ENCODE peak calls at places on chromosomes 5 and 9, in four cellular contexts. One of them, this sample, is unnamed.

GRCh38 chr9:83665576-83666200 is 42.1 kb downstream of the UBQLN1 start:
- DNase-seq in IMR-90: no peak
- DNase-seq in H9: no peak
- DNase-seq in H1: no peak
- DNase-seq in this sample: no peak

GRCh38 chr5:59557572-59557971 is 336.0 kb downstream of the PDE4D start:
- DNase-seq in IMR-90: no peak
- DNase-seq in H9: no peak
- DNase-seq in H1: no peak
- DNase-seq in this sample: no peak

GRCh38 chr5:12661617-12662370 is 757.5 kb upstream of the CTNND2 start:
- DNase-seq in IMR-90: no peak
- DNase-seq in H9: peak; percentile 90
- DNase-seq in H1: peak; percentile 47
- DNase-seq in this sample: no peak

GRCh38 chr9:125549465-125550215 is 157.4 kb downstream of the MAPKAP1 start:
- DNase-seq in IMR-90: no peak
- DNase-seq in H9: no peak
- DNase-seq in H1: no peak
- DNase-seq in this sample: no peak

GRCh38 chr5:10724799-10725507 is 36.1 kb downstream of the DAP start:
- DNase-seq in IMR-90: peak; percentile 93
- DNase-seq in H9: no peak
- DNase-seq in H1: no peak
- DNase-seq in this sample: no peak

GRCh38 chr5:76145945-76146344 is 62.8 kb downstream of the SV2C start:
- DNase-seq in IMR-90: peak; percentile 1
- DNase-seq in H9: peak; percentile 66
- DNase-seq in H1: peak; percentile 13
- DNase-seq in this sample: peak; percentile 78

GRCh38 chr9:88280816-88281382 is 107.3 kb upstream of the SPIN1 start:
- DNase-seq in IMR-90: peak; percentile 76
- DNase-seq in H9: peak; percentile 67
- DNase-seq in H1: peak; percentile 19
- DNase-seq in this sample: peak; percentile 85

GRCh38 chr5:37723147-37723961 is 116.5 kb downstream of the GDNF start:
- DNase-seq in IMR-90: no peak
- DNase-seq in H9: peak; percentile 57
- DNase-seq in H1: no peak
- DNase-seq in this sample: peak; percentile 73

GRCh38 chr9:80797841-80798688 is 891.3 kb downstream of the TLE1 start:
- DNase-seq in IMR-90: peak; percentile 63
- DNase-seq in H9: no peak
- DNase-seq in H1: no peak
- DNase-seq in this sample: no peak

GRCh38 chr5:54844905-54845566 is 140.4 kb downstream of the ESM1 start:
- DNase-seq in IMR-90: peak; percentile 79
- DNase-seq in H9: no peak
- DNase-seq in H1: no peak
- DNase-seq in this sample: peak; percentile 34

GRCh38 chr9:35035851-35036701 is 36.3 kb downstream of the VCP start:
- DNase-seq in IMR-90: peak; percentile 38
- DNase-seq in H9: peak; percentile 75
- DNase-seq in H1: peak; percentile 39
- DNase-seq in this sample: no peak

GRCh38 chr9:135281661-135282000 is 194.2 kb downstream of the OLFM1 start:
- DNase-seq in IMR-90: no peak
- DNase-seq in H9: no peak
- DNase-seq in H1: no peak
- DNase-seq in this sample: no peak

GRCh38 chr9:135283621-135284020 is 196.0 kb upstream of the PPP1R26 start:
- DNase-seq in IMR-90: no peak
- DNase-seq in H9: no peak
- DNase-seq in H1: no peak
- DNase-seq in this sample: no peak

GRCh38 chr9:135281151-135281550 is 193.7 kb downstream of the OLFM1 start:
- DNase-seq in IMR-90: no peak
- DNase-seq in H9: peak; percentile 65
- DNase-seq in H1: no peak
- DNase-seq in this sample: peak; percentile 22

GRCh38 chr9:135282808-135283207 is 195.3 kb downstream of the OLFM1 start:
- DNase-seq in IMR-90: no peak
- DNase-seq in H9: no peak
- DNase-seq in H1: no peak
- DNase-seq in this sample: no peak

DNA sequence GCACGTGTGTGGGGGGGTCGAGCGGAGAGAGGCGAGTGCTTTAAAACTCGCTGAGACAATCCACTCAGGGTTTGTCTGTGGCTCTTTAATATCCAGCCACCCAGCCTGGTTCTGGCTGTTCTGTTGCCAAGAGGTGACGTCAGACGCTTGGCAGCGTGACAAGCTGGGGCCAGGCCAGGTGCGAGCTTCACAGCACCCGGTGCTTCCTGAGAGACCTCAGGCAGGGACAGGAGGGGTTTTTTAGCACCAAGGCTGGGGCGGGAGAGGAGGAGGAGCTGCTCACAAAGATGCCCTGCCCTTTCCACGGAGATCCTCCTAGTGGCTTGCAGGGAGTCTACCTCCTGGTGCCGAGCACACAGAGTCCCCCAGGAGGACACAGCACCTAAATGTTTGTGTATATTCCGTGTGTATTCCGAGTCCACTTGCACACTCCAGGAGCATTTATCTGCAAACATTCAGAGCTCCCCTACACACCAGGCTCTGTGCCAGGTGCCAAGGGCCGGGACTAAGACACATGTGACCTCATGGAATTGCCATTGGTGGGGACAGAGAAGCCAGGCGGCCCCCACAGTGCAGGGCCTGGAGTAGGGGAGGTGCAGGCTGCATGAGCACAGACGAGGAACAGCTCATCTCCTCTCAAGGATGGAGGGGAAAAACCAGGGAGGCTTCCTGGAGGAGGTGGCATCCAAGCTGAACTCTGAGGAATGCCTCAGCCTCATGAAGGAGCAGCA is 194.7 kb downstream of the OLFM1 start:
- DNase-seq in IMR-90: no peak
- DNase-seq in H9: no peak
- DNase-seq in H1: no peak
- DNase-seq in this sample: no peak
- H3K56ac ChIP-seq in IMR-90: no peak overlapping the region
- H3K56ac ChIP-seq in H9: no peak overlapping the region
- H3K56ac ChIP-seq in H1: no peak overlapping the region
- H3K56ac ChIP-seq in this sample: no peak overlapping the region

GRCh38 chr5:39138182-39138487 is 63.9 kb upstream of the RICTOR start:
- DNase-seq in IMR-90: no peak
- DNase-seq in H9: no peak
- DNase-seq in H1: no peak
- DNase-seq in this sample: no peak

GRCh38 chr5:39137391-39138181 is 63.4 kb upstream of the RICTOR start:
- DNase-seq in IMR-90: no peak
- DNase-seq in H9: peak; percentile 26
- DNase-seq in H1: no peak
- DNase-seq in this sample: peak; percentile 52

GRCh38 chr5:39140558-39141168 is 66.5 kb upstream of the RICTOR start:
- DNase-seq in IMR-90: peak; percentile 13
- DNase-seq in H9: no peak
- DNase-seq in H1: no peak
- DNase-seq in this sample: no peak

GRCh38 chr5:39138892-39139291 is 64.7 kb upstream of the RICTOR start:
- DNase-seq in IMR-90: peak; percentile 92
- DNase-seq in H9: no peak
- DNase-seq in H1: no peak
- DNase-seq in this sample: no peak
- H3K56ac ChIP-seq in IMR-90: no peak overlapping the region
- H3K56ac ChIP-seq in H9: no peak overlapping the region
- H3K56ac ChIP-seq in H1: no peak overlapping the region
- H3K56ac ChIP-seq in this sample: no peak overlapping the region

GRCh38 chr9:132989014-132989310 is 10.5 kb downstream of the GFI1B start:
- DNase-seq in IMR-90: no peak
- DNase-seq in H9: no peak
- DNase-seq in H1: no peak
- DNase-seq in this sample: no peak
- H3K56ac ChIP-seq in IMR-90: no peak overlapping the region
- H3K56ac ChIP-seq in H9: no peak overlapping the region
- H3K56ac ChIP-seq in H1: no peak overlapping the region
- H3K56ac ChIP-seq in this sample: no peak overlapping the region

GRCh38 chr9:74653437-74654080 is 156.4 kb downstream of the RORB start:
- DNase-seq in IMR-90: no peak
- DNase-seq in H9: no peak
- DNase-seq in H1: no peak
- DNase-seq in this sample: peak; percentile 10
- H3K56ac ChIP-seq in IMR-90: no peak overlapping the region
- H3K56ac ChIP-seq in H9: no peak overlapping the region
- H3K56ac ChIP-seq in H1: no peak overlapping the region
- H3K56ac ChIP-seq in this sample: no peak overlapping the region

GRCh38 chr9:121749614-121750013 is 98.2 kb downstream of the DAB2IP start:
- DNase-seq in IMR-90: no peak
- DNase-seq in H9: no peak
- DNase-seq in H1: no peak
- DNase-seq in this sample: no peak

GRCh38 chr9:121748727-121749546 is 97.5 kb downstream of the DAB2IP start:
- DNase-seq in IMR-90: no peak
- DNase-seq in H9: no peak
- DNase-seq in H1: no peak
- DNase-seq in this sample: no peak

GRCh38 chr9:121746411-121746810 is 95.0 kb downstream of the DAB2IP start:
- DNase-seq in IMR-90: no peak
- DNase-seq in H9: no peak
- DNase-seq in H1: no peak
- DNase-seq in this sample: no peak

GRCh38 chr9:121750259-121750714 is 98.9 kb downstream of the DAB2IP start:
- DNase-seq in IMR-90: no peak
- DNase-seq in H9: no peak
- DNase-seq in H1: no peak
- DNase-seq in this sample: no peak

DNA sequence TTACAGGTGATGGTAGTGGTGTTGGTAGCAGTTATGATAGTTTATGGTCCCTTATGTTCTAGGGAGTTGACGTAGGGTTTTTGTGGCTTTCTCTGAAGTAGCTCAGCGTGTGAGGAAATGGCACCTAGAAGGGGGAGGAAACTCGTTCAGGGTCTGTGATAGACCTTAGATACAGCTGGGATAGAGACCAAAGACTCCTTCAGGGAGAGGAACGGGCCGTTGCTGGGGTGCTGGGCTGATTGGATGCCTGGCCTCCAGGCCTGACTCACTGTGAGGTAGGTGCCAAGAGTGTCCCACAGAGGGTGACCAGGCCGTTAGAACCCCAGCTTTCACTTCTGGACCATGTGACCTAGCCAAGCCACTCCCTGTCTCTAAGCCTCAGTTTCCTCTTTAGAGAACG is 96.6 kb downstream of the DAB2IP start:
- DNase-seq in IMR-90: peak; percentile 37
- DNase-seq in H9: no peak
- DNase-seq in H1: no peak
- DNase-seq in this sample: no peak
- H3K56ac ChIP-seq in IMR-90: no peak overlapping the region
- H3K56ac ChIP-seq in H9: no peak overlapping the region
- H3K56ac ChIP-seq in H1: no peak overlapping the region
- H3K56ac ChIP-seq in this sample: no peak overlapping the region

GRCh38 chr5:72326298-72326649 is 6.1 kb downstream of the PTCD2 start:
- DNase-seq in IMR-90: no peak
- DNase-seq in H9: no peak
- DNase-seq in H1: no peak
- DNase-seq in this sample: no peak
- H3K56ac ChIP-seq in IMR-90: no peak overlapping the region
- H3K56ac ChIP-seq in H9: no peak overlapping the region
- H3K56ac ChIP-seq in H1: no peak overlapping the region
- H3K56ac ChIP-seq in this sample: no peak overlapping the region

DNA sequence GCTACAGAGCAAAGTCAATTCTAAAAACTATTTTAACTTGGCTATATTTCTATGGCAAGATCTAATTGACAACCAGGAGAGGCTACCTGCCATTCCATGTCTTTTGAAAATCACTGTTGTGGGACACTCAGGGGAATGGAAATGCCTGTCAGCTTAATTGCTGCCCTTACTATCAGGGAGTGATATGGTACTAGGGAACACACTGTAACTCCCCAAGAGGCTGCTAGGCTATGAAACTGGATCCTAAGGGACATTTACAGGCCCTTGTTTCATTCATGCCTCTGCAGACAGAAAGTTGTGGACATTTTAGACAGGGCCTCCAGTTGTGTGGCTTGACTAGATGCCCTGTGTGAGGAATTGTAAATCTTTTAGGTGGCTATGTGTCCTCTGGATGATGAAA is 3.4 kb downstream of the MROH2B start:
- DNase-seq in IMR-90: no peak
- DNase-seq in H9: no peak
- DNase-seq in H1: no peak
- DNase-seq in this sample: no peak
- H3K56ac ChIP-seq in IMR-90: no peak overlapping the region
- H3K56ac ChIP-seq in H9: no peak overlapping the region
- H3K56ac ChIP-seq in H1: no peak overlapping the region
- H3K56ac ChIP-seq in this sample: no peak overlapping the region